ENCODE peak calls at places on chromosome 20, in nine cellular contexts. Q, T, H, Y, W, V, S, A and O are unnamed samples.

GRCh38 chr20:776165-776564 is 7.9 kb upstream of the SLC52A3 start:
- DNase-seq in H (no peak), V (no peak), Q (no peak), W (no peak), T (no peak), S (no peak), A (no peak), Y (no peak), O (no peak)

GRCh38 chr20:49507741-49508434 is 25.4 kb upstream of the KCNB1 start:
- DNase-seq in S (no peak), Y (peak), W (no peak), Q (no peak), H (no peak), T (no peak), A (no peak), V (no peak), O (no peak)

GRCh38 chr20:23368316-23369110 is 6.5 kb downstream of the GZF1 start:
- DNase-seq in V (no peak), Q (no peak), S (no peak), A (peak), W (no peak), T (no peak), H (no peak), Y (no peak), O (no peak)

GRCh38 chr20:14114049-14114448 is 118.7 kb downstream of the MACROD2 start:
- DNase-seq in H (no peak), A (no peak), T (no peak), W (no peak), Y (no peak), Q (no peak), V (no peak), S (no peak), O (no peak)

GRCh38 chr20:24955045-24955444 is 6.0 kb downstream of the CST7 start:
- DNase-seq in H (no peak), Q (peak), S (no peak), Y (no peak), W (no peak), A (no peak), T (no peak), V (no peak), O (peak)

GRCh38 chr20:54345301-54345724 is 130.1 kb upstream of the DOK5 start:
- DNase-seq in H (peak), A (peak), W (no peak), Q (no peak), T (no peak), V (peak), Y (no peak), S (peak), O (peak)

GRCh38 chr20:3828798-3829197 is 8.5 kb downstream of the AP5S1 start:
- DNase-seq in Y (no peak), A (no peak), W (no peak), H (no peak), T (no peak), Q (no peak), S (no peak), V (no peak), O (no peak)

GRCh38 chr20:1364106-1364505 is 28.7 kb downstream of the FKBP1A start:
- DNase-seq in Y (no peak), V (no peak), H (no peak), W (no peak), T (no peak), Q (no peak), A (no peak), S (no peak), O (no peak)

GRCh38 chr20:62824476-62825287 is 7.8 kb downstream of the COL9A3 start:
- DNase-seq in S (no peak), Q (peak), W (peak), V (peak), A (peak), H (no peak), T (peak), Y (peak), O (no peak)

GRCh38 chr20:16206817-16207216 is 366.4 kb downstream of the KIF16B start:
- DNase-seq in H (no peak), S (no peak), Y (no peak), Q (no peak), V (no peak), W (no peak), T (no peak), A (no peak), O (no peak)

GRCh38 chr20:63290136-63290676 is 2.8 kb upstream of the COL20A1 start:
- DNase-seq in W (no peak), Q (no peak), V (no peak), S (no peak), H (no peak), A (no peak), Y (no peak), T (no peak), O (no peak)

GRCh38 chr20:50826121-50826520 is 31.3 kb downstream of the BCAS4 start:
- DNase-seq in Y (no peak), V (no peak), H (no peak), T (no peak), W (no peak), A (peak), S (no peak), Q (no peak), O (no peak)

GRCh38 chr20:750801-751200 is 17.5 kb downstream of the SLC52A3 start:
- DNase-seq in A (peak), S (no peak), W (no peak), Y (no peak), Q (no peak), V (no peak), H (no peak), T (no peak), O (no peak)

GRCh38 chr20:24872291-24873014 is 76.6 kb upstream of the CST7 start:
- DNase-seq in Y (peak), H (no peak), V (no peak), A (no peak), Q (no peak), W (no peak), S (no peak), T (no peak), O (no peak)

GRCh38 chr20:50794181-50794845 is 548 bp upstream of the BCAS4 start:
- DNase-seq in S (no peak), H (no peak), W (no peak), T (no peak), V (peak), Q (no peak), A (peak), Y (no peak), O (no peak)

GRCh38 chr20:24764825-24765224 is 184.2 kb upstream of the CST7 start:
- DNase-seq in A (no peak), V (no peak), W (no peak), Y (no peak), T (no peak), H (no peak), S (no peak), Q (no peak), O (no peak)

GRCh38 chr20:47544240-47544639 is 42.6 kb downstream of the NCOA3 start:
- DNase-seq in Y (no peak), W (no peak), V (peak), H (no peak), S (no peak), Q (no peak), T (no peak), A (peak), O (no peak)

GRCh38 chr20:51886891-51887608 is 84.7 kb upstream of the SALL4 start:
- DNase-seq in A (no peak), S (no peak), Y (no peak), W (no peak), T (no peak), Q (no peak), H (no peak), V (no peak), O (no peak)

GRCh38 chr20:63156221-63156671 is 59.7 kb downstream of the YTHDF1 start:
- DNase-seq in H (no peak), Q (no peak), T (no peak), S (no peak), Y (peak), V (peak), A (no peak), W (no peak), O (no peak)

GRCh38 chr20:53922901-53923314 is 147.5 kb downstream of the BCAS1 start:
- DNase-seq in S (no peak), Q (peak), W (no peak), V (no peak), H (no peak), A (peak), Y (no peak), T (no peak), O (peak)

GRCh38 chr20:34385464-34385863 is 22.4 kb downstream of the ITCH start:
- DNase-seq in W (no peak), Q (peak), A (no peak), T (no peak), H (no peak), S (no peak), V (no peak), Y (no peak), O (no peak)

GRCh38 chr20:21719592-21720214 is 14.2 kb downstream of the PAX1 start:
- DNase-seq in S (peak), Y (peak), V (peak), A (peak), Q (peak), H (peak), T (no peak), W (peak), O (peak)

GRCh38 chr20:3786126-3786484 is 435 bp downstream of the CENPB start:
- DNase-seq in A (peak), Y (no peak), Q (no peak), H (no peak), T (peak), V (peak), W (no peak), S (no peak), O (peak)

GRCh38 chr20:3409417-3409816 is 1.9 kb upstream of the DNAAF9 start:
- DNase-seq in Q (no peak), H (no peak), S (no peak), A (no peak), W (no peak), Y (no peak), V (no peak), T (no peak), O (no peak)

GRCh38 chr20:50417484-50418235 is 92.5 kb upstream of the PTPN1 start:
- DNase-seq in Q (no peak), T (no peak), H (no peak), S (no peak), Y (no peak), A (no peak), W (no peak), V (no peak), O (no peak)

GRCh38 chr20:47066484-47067270 is 172.0 kb downstream of the EYA2 start:
- DNase-seq in H (no peak), Q (no peak), T (no peak), S (no peak), V (peak), Y (no peak), A (no peak), W (no peak), O (no peak)

GRCh38 chr20:34088305-34088870 is 23.7 kb downstream of the EIF2S2 start:
- DNase-seq in V (no peak), H (no peak), Y (no peak), W (no peak), A (no peak), T (no peak), S (no peak), Q (no peak), O (no peak)

GRCh38 chr20:41649489-41649888 is 31.3 kb upstream of the CHD6 start:
- DNase-seq in T (no peak), Y (peak), H (no peak), S (no peak), V (no peak), Q (no peak), A (no peak), W (no peak), O (no peak)